ENCODE peak calls at places on chromosomes 12 and 14, in five cellular contexts. D is prostate gland, S is upper lobe of right lung, A is sigmoid colon, B is fibroblast of lung. V is an unnamed sample.

GRCh38 chr12:121678305-121678704 is 8.9 kb upstream of the MORN3 start:
- DNase-seq in D (no peak), S (no peak), A (no peak), B (no peak), V (no peak)

GRCh38 chr12:46921754-46922113 is 95.9 kb upstream of the SLC38A4 start:
- DNase-seq in D (no peak), S (no peak), A (no peak), B (peak), V (no peak)

GRCh38 chr14:77011226-77011762 is 17.2 kb downstream of the IRF2BPL start:
- DNase-seq in D (no peak), S (no peak), A (no peak), B (no peak), V (no peak)

GRCh38 chr12:29921307-29921706 is 137.6 kb upstream of the TMTC1 start:
- DNase-seq in D (no peak), S (no peak), A (no peak), B (peak), V (no peak)

GRCh38 chr14:89673499-89674225 is 256.6 kb upstream of the FOXN3 start:
- DNase-seq in D (no peak), S (no peak), A (no peak), B (peak), V (no peak)

GRCh38 chr14:35944847-35945246 is 118.7 kb downstream of the BRMS1L start:
- DNase-seq in D (no peak), S (no peak), A (no peak), B (no peak), V (peak)

GRCh38 chr12:3302406-3303041 is 188.5 kb upstream of the PRMT8 start:
- DNase-seq in D (no peak), S (no peak), A (no peak), B (no peak), V (no peak)

GRCh38 chr14:50311337-50311973 is 574 bp downstream of the L2HGDH start:
- DNase-seq in D (no peak), S (no peak), A (no peak), B (no peak), V (peak)

GRCh38 chr14:81506512-81506911 is 27.1 kb downstream of the SEL1L start:
- DNase-seq in D (no peak), S (no peak), A (no peak), B (no peak), V (no peak)

GRCh38 chr12:93453633-93454032 is 11.9 kb upstream of the UBE2N start:
- DNase-seq in D (no peak), S (no peak), A (no peak), B (peak), V (no peak)

GRCh38 chr14:98893675-98894074 is 378.3 kb downstream of the BCL11B start:
- DNase-seq in D (no peak), S (no peak), A (no peak), B (peak), V (no peak)

GRCh38 chr12:39990122-39991101 is 115.5 kb downstream of the SLC2A13 start:
- DNase-seq in D (peak), S (peak), A (peak), B (peak), V (no peak)

GRCh38 chr12:51023625-51024395 is 2.4 kb downstream of the SLC11A2 start:
- DNase-seq in D (no peak), S (no peak), A (no peak), B (peak), V (no peak)

GRCh38 chr12:87323369-87323768 is 705.8 kb downstream of the C12orf50 start:
- DNase-seq in D (no peak), S (no peak), A (no peak), B (peak), V (no peak)

GRCh38 chr14:99681101-99681831 is 2.8 kb upstream of the CYP46A1 start:
- DNase-seq in D (no peak), S (no peak), A (peak), B (no peak), V (no peak)

GRCh38 chr14:68139466-68140110 is 320.0 kb downstream of the RAD51B start:
- DNase-seq in D (no peak), S (no peak), A (peak), B (no peak), V (no peak)

GRCh38 chr14:55212611-55213010 is 21.2 kb upstream of the DLGAP5 start:
- DNase-seq in D (no peak), S (no peak), A (no peak), B (peak), V (no peak)

GRCh38 chr12:42588308-42588836 is 1.2 kb downstream of the PRICKLE1 start:
- DNase-seq in D (no peak), S (no peak), A (no peak), B (no peak), V (no peak)

GRCh38 chr12:42586268-42586667 is 3.3 kb downstream of the PRICKLE1 start:
- DNase-seq in D (no peak), S (no peak), A (no peak), B (no peak), V (no peak)

GRCh38 chr12:42588981-42589464 is 523 bp downstream of the PRICKLE1 start:
- DNase-seq in D (no peak), S (peak), A (peak), B (no peak), V (no peak)

GRCh38 chr12:42585846-42586226 is 3.7 kb downstream of the PRICKLE1 start:
- DNase-seq in D (no peak), S (no peak), A (no peak), B (peak), V (no peak)

GRCh38 chr12:42587564-42588307 is 1.8 kb downstream of the PRICKLE1 start:
- DNase-seq in D (no peak), S (no peak), A (no peak), B (no peak), V (no peak)
- H3K4me3 ChIP-seq in D (no peak), S (peak), A (peak), B (peak), V (no peak)

GRCh38 chr12:116697305-116698130 is 40.4 kb downstream of the SPRING1 start:
- DNase-seq in D (peak), S (no peak), A (no peak), B (no peak), V (peak)
- TF ChIP-seq CTCF in D (peak), S (peak), A (no peak), B (peak), V (peak)

DNA sequence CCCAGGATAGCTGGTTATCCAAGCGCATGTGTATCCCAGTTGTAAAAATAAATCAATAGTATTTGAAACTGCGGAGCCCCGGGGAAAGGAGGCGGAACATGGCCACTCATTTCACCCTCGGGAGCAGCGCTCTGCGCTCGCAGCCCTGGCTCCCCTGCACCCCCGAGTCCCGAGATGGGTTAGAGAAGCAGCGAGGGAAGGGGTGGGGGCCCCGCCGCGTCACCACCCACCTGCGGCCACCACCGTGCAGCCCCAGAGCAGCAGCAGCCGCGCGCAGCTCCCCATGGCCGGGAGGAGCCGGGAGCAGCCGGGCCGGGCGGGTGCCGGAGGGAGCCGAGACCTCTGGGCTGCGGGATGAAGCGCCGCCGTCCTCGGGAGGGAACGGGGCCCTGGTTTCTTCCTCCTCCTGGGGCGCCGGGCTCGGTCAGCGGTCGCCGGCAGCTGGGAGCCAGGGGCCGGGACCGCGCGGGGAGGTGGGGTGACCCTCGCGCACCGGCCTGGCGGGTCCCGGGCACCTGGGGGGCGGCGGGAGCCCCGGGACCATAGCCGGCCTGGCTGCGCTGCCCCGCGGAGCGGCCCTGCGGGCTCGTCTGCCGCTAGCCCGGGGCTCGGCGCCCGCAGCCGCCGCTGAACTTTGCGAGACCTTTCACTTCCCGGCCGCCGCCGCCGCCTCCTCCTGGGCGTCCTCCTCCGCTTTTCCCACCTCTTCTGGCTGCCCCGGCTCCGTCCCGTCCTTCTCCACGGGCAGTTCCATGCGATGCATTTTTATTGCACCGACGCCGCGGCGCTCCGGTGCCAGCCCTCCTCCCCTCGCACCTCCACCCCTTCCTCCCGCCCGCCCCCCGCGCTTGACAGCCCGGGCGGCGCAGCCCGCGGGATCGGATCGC is at the start of gene NTN4:
- DNase-seq in D (peak), S (peak), A (peak), B (peak), V (no peak)
- H3K4me3 ChIP-seq in D (peak), S (peak), A (peak), B (peak), V (peak)

DNA sequence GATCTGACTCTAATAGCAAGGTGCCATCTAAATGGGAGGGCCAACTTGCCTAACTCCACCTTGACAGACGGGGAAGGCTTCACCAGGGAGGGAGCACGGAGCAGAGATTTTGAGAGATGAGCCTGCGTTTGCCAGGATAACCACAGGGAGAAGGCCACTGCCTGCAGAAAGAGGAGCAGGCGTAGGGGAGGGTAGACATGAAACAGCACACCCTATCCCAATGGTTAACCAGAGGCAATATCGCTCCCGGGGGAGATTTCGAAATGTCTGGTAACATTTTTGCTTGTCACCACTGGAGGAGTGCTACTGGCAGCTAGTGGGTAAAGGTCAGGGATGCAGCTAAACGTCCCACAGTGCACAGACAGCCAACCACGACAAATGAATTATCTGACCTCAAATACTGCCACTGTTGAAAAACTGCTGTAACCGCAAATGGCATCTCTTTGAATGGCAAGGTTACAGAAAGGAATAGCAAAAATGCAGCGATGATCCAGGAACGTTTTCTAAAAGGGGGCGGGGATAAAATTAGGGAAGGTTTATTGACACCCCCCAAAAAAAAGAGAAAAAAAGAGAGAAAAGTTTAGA is 126.0 kb upstream of the ATF7IP start:
- DNase-seq in D (no peak), S (no peak), A (no peak), B (peak), V (no peak)
- TF ChIP-seq CTCF in D (no peak), S (peak), A (no peak), B (no peak), V (no peak)

DNA sequence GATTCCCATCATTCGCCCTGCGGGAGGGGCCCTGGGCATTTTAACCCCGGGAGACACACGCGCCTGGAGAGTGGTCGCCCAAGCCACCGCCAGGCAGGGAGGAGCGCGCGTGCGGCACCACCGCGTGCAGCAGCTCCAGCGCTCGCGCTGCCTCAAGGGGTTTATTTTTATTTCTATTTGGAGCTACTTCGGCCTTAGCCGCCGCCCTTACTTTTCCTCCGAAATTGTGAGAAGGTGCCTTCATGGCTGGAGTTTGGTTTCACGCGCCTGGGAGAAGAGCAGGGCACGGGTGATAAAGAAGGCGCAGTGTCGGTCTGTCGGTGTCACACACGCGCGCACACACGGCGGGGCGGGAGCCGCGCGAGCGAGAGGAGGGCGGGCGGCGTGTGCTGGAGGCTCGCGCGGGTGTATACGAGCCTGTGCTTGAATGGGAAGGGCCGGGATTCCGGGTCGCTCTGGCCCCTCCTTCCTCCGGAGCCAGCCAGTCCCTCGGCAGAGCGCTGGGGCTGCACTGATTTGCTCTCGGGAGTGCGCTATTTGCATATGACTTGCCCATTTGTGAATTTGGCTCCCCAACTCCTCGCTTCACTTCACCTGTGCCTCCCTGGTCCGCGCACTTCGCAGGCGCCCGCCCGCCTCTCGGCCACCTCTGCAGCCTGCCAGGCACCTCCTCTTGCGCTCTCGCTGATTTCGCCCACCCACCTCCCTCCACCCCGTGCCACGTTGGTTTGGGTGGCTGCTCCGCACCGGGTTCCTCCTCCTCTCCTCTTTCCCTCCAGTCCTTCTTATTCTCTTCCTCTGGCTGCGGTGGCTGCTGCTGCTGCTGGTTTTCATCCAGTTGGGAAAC is 932.3 kb downstream of the DIO2 start:
- DNase-seq in D (peak), S (peak), A (peak), B (peak), V (peak)
- H3K4me3 ChIP-seq in D (peak), S (peak), A (peak), B (peak), V (peak)

GRCh38 chr12:48002179-48002601 is 2.1 kb downstream of the COL2A1 start:
- DNase-seq in D (no peak), S (no peak), A (no peak), B (peak), V (no peak)
- TF ChIP-seq CTCF in D (no peak), S (no peak), A (no peak), B (no peak), V (no peak)

GRCh38 chr12:109652233-109652772 is 61.3 kb upstream of the FAM222A start:
- DNase-seq in D (no peak), S (no peak), A (no peak), B (no peak), V (no peak)

GRCh38 chr12:109656681-109657262 is 56.9 kb upstream of the FAM222A start:
- DNase-seq in D (no peak), S (no peak), A (no peak), B (no peak), V (no peak)

GRCh38 chr12:109653896-109654295 is 59.7 kb upstream of the FAM222A start:
- DNase-seq in D (no peak), S (no peak), A (no peak), B (no peak), V (no peak)

GRCh38 chr12:109655578-109655977 is 58.0 kb upstream of the FAM222A start:
- DNase-seq in D (no peak), S (no peak), A (no peak), B (no peak), V (no peak)

DNA sequence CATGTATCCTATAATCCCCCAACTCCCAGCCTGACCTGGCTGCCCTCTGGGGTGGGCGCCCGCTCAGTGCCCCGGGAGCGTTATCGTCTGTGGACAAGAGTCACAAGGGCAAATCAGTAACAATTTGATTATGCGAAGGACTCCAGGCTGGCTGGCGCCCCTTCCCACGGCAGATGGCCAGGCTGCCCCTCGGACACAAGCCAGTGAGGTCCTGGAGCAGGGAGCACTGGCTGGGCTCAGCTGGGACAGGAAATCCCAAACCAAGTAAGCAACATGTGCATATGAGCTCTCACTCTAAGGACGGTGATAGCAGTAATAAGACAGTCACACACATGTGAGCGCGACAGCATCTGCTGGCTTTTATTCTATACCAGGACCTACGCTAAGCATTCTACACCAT is 59.3 kb upstream of the FAM222A start:
- DNase-seq in D (no peak), S (no peak), A (no peak), B (no peak), V (no peak)
- H3K4me3 ChIP-seq in D (no peak), S (no peak), A (no peak), B (no peak), V (no peak)

DNA sequence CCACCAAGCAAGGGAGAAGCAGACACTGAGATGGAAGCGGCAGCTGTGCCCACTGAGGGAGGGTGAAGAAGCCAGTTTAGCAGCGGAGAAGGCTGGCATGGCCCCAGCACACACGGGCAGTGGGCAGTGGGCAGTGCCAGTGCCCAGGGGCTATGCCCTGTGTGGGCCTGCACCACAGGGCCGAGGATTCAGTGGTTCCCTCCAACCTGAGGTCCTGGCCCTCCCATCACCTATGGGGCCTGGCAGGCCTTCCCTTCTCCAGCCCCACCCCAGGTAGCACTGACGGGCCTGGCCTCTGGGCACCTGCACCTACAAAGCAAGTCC is 81.1 kb downstream of the ITPK1 start:
- DNase-seq in D (no peak), S (no peak), A (no peak), B (no peak), V (no peak)
- TF ChIP-seq CTCF in D (no peak), S (no peak), A (no peak), B (no peak), V (no peak)